ENCODE peak calls at places on chromosomes 16 and 17, in four cellular contexts. C is SK-N-SH, H is GM12878, O is K562. M is an unnamed sample.

GRCh38 chr16:6232060-6232459 is 1100.6 kb upstream of the RBFOX1 start:
- DNase-seq in C (no peak), O (no peak), H (no peak), M (no peak)

GRCh38 chr17:6525111-6525510 is 31.2 kb downstream of the PITPNM3 start:
- DNase-seq in O (no peak), H (no peak), C (no peak), M (no peak)

GRCh38 chr17:58302171-58302918 is 21.6 kb upstream of the MPO start:
- DNase-seq in C (peak), H (no peak), O (no peak), M (no peak)

GRCh38 chr17:32625971-32626370 is 139.2 kb downstream of the CDK5R1 start:
- DNase-seq in C (no peak), O (no peak), H (no peak), M (no peak)

GRCh38 chr16:89828870-89829629 is 775 bp downstream of the SPIRE2 start:
- DNase-seq in H (no peak), O (no peak), C (no peak), M (no peak)

GRCh38 chr16:84482001-84482891 is 22.2 kb downstream of the MEAK7 start:
- DNase-seq in H (no peak), C (peak), O (no peak), M (no peak)

GRCh38 chr16:66658143-66658859 is 38.2 kb downstream of the CMTM4 start:
- DNase-seq in O (no peak), H (no peak), C (no peak), M (no peak)

GRCh38 chr16:89964201-89964600 is 15.6 kb downstream of the DEF8 start:
- DNase-seq in C (no peak), H (no peak), O (no peak), M (no peak)

GRCh38 chr16:51049678-51050378 is 101.2 kb downstream of the SALL1 start:
- DNase-seq in C (no peak), O (peak), H (no peak), M (no peak)

GRCh38 chr17:2871205-2871604 is 75.0 kb downstream of the RAP1GAP2 start:
- DNase-seq in O (no peak), H (no peak), C (no peak), M (no peak)

GRCh38 chr17:79624658-79625478 is 14.0 kb upstream of the RBFOX3 start:
- DNase-seq in C (peak), H (no peak), O (no peak), M (no peak)

GRCh38 chr17:1029196-1029911 is 32.4 kb downstream of the TIMM22 start:
- DNase-seq in O (no peak), C (no peak), H (no peak), M (no peak)

GRCh38 chr17:40325156-40326013 is 16.4 kb downstream of the RARA start:
- DNase-seq in O (no peak), H (no peak), C (no peak), M (no peak)

GRCh38 chr17:78923660-78924453 is 1.3 kb downstream of the TIMP2 start:
- DNase-seq in O (peak), H (no peak), C (peak), M (no peak)

GRCh38 chr17:64781013-64781392 is 118.9 kb upstream of the SMURF2 start:
- DNase-seq in C (peak), H (no peak), O (no peak), M (no peak)

GRCh38 chr17:58092101-58092796 is 9.0 kb downstream of the DYNLL2 start:
- DNase-seq in O (no peak), H (no peak), C (no peak), M (no peak)

GRCh38 chr16:86307518-86307903 is 202.8 kb upstream of the FOXF1 start:
- DNase-seq in O (no peak), H (no peak), C (no peak), M (no peak)

GRCh38 chr17:78677303-78678219 is 100.4 kb upstream of the DNAH17 start:
- DNase-seq in O (no peak), H (no peak), C (no peak), M (peak)

GRCh38 chr17:46773676-46774075 is 44.8 kb downstream of the WNT3 start:
- DNase-seq in H (no peak), C (no peak), O (no peak), M (no peak)

GRCh38 chr16:11871193-11871592 is 19.9 kb upstream of the RSL1D1 start:
- DNase-seq in C (no peak), H (no peak), O (no peak), M (peak)

GRCh38 chr16:3152022-3152272 is 17.1 kb downstream of the ZNF213 start:
- DNase-seq in C (no peak), H (no peak), O (no peak), M (no peak)

GRCh38 chr16:30472328-30472942 is at the start of gene ITGAL:
- DNase-seq in H (peak), C (no peak), O (no peak), M (no peak)

GRCh38 chr16:2963611-2964415 is at the start of gene KREMEN2:
- DNase-seq in H (no peak), O (peak), C (peak), M (peak)

GRCh38 chr17:34979650-34980352 is 511 bp upstream of the LIG3 start:
- DNase-seq in C (no peak), H (no peak), O (no peak), M (peak)

DNA sequence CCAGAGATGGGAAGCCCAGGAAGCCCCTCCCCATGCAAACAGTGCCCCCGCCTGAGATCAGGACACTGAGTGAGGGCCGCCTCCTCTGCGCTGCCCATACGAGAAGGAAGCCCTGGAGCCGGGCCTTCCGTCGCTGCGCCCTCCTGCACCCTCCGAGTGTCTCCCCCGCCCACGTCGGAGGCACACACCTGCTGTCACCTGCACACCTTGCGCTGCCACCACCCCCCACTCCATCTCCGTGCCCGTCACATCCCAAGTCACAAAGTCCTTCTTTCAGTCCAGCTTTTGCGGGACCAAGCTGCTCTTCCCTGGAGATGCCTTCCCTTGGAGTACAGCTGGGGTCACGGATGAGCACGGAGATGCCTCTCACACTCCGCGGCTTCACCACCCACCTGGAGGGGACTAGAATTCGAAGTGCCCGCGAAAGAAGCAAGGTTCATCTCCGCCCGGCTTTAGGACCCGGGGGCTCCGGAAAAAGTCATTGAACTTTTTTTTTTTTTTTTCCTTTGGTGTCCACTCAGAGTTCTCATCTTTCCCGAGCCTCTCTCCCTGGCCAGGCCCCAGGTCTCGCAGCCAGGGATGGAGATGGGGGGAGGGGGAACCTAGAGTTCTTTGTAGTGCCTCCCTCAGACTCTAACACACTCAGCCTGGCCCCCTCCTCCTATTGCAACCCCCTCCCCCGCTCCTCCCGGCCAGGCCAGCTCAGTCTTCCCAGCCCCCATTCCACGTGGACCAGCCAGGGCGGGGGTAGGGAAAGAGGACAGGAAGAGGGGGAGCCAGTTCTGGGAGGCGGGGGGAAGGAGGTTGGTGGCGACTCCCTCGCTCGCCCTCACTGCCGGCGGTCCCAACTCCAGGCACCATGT is at the start of gene FKBP10:
- DNase-seq in O (no peak), C (peak), H (no peak), M (peak)
- TF ChIP-seq CTCF in O (no peak), C (no peak), H (no peak), M (no peak)

GRCh38 chr16:16057102-16057501 is 107.7 kb downstream of the ABCC1 start:
- DNase-seq in H (no peak), C (no peak), O (no peak), M (no peak)

GRCh38 chr16:16051132-16051531 is 101.7 kb downstream of the ABCC1 start:
- DNase-seq in O (no peak), H (no peak), C (no peak), M (no peak)

GRCh38 chr16:16050106-16050505 is 100.7 kb downstream of the ABCC1 start:
- DNase-seq in H (no peak), C (no peak), O (no peak), M (no peak)

GRCh38 chr16:16048904-16049582 is 99.6 kb downstream of the ABCC1 start:
- DNase-seq in H (no peak), O (peak), C (no peak), M (no peak)

GRCh38 chr16:16052916-16053315 is 103.5 kb downstream of the ABCC1 start:
- DNase-seq in O (no peak), H (no peak), C (no peak), M (no peak)
- TF ChIP-seq NFIC in O (no peak), H (no peak), C (no peak), M (no peak)

GRCh38 chr16:20743591-20743990 is 2.0 kb upstream of the THUMPD1 start:
- DNase-seq in C (no peak), O (no peak), H (no peak), M (no peak)

GRCh38 chr16:20744922-20745440 is 3.4 kb upstream of the THUMPD1 start:
- DNase-seq in H (no peak), O (no peak), C (no peak), M (no peak)

GRCh38 chr16:20741555-20742285 is at the start of gene THUMPD1:
- DNase-seq in C (peak), H (peak), O (peak), M (peak)

GRCh38 chr16:20740007-20740883 is 1.4 kb downstream of the THUMPD1 start:
- DNase-seq in O (no peak), H (no peak), C (peak), M (peak)

DNA sequence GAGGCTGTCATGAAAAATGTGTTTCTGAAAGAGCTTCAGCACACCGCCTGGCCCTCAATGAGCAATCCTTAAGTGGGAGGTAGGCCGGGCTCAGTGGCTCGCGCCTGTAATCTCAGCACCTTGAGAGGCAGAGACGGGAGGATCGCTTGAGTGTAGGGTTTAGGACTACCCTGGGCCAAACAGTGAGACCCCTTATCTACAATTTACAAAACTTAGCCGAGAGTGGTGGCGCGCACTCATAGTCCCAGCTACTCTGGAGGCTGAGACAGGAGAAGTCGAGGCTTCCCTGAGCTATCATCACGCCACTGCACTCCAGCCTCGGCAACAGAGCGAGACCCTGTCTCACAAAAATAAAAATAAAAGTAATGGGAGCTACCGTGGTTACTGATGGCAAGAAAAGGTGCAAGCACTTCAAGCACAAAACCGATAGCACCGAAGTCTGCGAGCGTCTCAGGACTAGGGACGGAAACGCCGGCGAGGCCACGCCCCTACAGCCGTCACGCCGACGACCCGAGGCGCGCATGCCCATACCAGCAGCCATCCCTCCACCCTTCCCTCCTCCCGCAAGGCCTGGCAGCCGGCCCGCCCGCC is 622 bp downstream of the THUMPD1 start:
- DNase-seq in C (peak), H (peak), O (peak), M (peak)
- TF ChIP-seq CTCF in C (no peak), H (no peak), O (no peak), M (no peak)

GRCh38 chr17:75721463-75722011 is 278 bp downstream of the ITGB4 start:
- DNase-seq in O (no peak), C (peak), H (no peak), M (no peak)
- TF ChIP-seq NFIC in O (no peak), C (no peak), H (no peak), M (no peak)

GRCh38 chr16:9481749-9482148 is 390.3 kb downstream of the HAPSTR1 start:
- DNase-seq in O (no peak), C (no peak), H (no peak), M (no peak)

GRCh38 chr16:9476744-9477143 is 385.3 kb downstream of the HAPSTR1 start:
- DNase-seq in C (no peak), H (no peak), O (no peak), M (no peak)

GRCh38 chr16:9480503-9480902 is 389.1 kb downstream of the HAPSTR1 start:
- DNase-seq in O (no peak), C (no peak), H (no peak), M (no peak)

GRCh38 chr16:9484436-9484835 is 393.0 kb downstream of the HAPSTR1 start:
- DNase-seq in H (no peak), C (no peak), O (no peak), M (no peak)

DNA sequence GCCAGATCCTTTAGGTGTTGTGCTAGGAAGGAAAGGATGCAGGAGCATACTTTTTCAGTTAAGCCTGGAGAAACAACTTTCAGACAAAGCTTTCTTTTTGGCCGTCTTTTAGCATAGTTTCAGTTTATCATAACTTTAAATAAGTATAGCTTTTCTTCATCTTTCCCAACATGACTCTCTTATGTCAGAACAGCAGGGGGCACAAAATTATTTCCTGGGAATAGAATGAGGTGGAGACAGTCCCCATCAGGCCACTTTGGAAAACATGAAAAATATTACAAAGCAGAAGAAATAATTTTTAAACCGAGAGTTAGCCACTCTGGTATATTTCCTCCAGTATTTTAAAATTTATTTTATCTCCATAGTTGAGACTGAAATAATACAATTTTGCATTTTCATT is 387.6 kb downstream of the HAPSTR1 start:
- DNase-seq in C (no peak), H (no peak), O (peak), M (no peak)
- TF ChIP-seq CTCF in C (no peak), H (no peak), O (peak), M (no peak)

DNA sequence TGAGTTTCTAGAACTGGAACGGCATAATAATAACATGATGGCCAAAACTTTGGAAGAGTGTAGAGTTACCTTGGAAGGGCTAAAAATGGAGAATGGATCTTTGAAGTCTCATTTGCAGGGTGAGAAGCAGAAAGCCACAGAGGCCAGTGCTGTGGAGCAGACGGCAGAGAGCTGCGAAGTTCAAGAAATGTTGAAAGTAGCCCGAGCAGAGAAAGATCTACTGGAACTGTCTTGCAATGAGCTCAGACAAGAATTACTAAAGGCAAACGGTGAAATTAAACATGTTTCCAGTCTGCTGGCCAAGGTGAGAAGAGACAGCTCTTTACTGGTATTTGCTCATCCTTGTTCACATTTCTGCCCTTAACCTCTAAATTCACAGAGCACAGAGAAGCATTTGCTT is 196.4 kb downstream of the SPECC1 start:
- DNase-seq in O (no peak), H (no peak), C (no peak), M (no peak)
- TF ChIP-seq NFIC in O (no peak), H (no peak), C (no peak), M (no peak)

GRCh38 chr17:72594248-72594647 is 473.4 kb downstream of the SOX9 start:
- DNase-seq in O (no peak), H (no peak), C (no peak), M (no peak)
- TF ChIP-seq CTCF in O (no peak), H (no peak), C (no peak), M (no peak)

GRCh38 chr16:22352119-22352518 is 22.3 kb downstream of the CDR2 start:
- DNase-seq in O (no peak), H (no peak), C (no peak), M (no peak)

GRCh38 chr16:22353933-22354541 is 20.4 kb downstream of the CDR2 start:
- DNase-seq in H (no peak), C (no peak), O (no peak), M (peak)

GRCh38 chr16:22352726-22353125 is 21.7 kb downstream of the CDR2 start:
- DNase-seq in C (no peak), O (no peak), H (no peak), M (no peak)

GRCh38 chr16:22355487-22355908 is 18.9 kb downstream of the CDR2 start:
- DNase-seq in H (peak), O (no peak), C (no peak), M (no peak)

GRCh38 chr16:22353188-22353919 is 21.1 kb downstream of the CDR2 start:
- DNase-seq in H (peak), C (no peak), O (no peak), M (peak)
- TF ChIP-seq NFIC in H (no peak), C (no peak), O (no peak), M (peak)

GRCh38 chr16:513950-514349 is 13.6 kb upstream of the CAPN15 start:
- DNase-seq in C (no peak), H (no peak), O (no peak), M (no peak)
- TF ChIP-seq CTCF in C (no peak), H (no peak), O (no peak), M (no peak)

GRCh38 chr17:48472485-48473281 is 42.7 kb upstream of the SKAP1 start:
- DNase-seq in H (no peak), C (no peak), O (no peak), M (no peak)
- TF ChIP-seq NFIC in H (no peak), C (no peak), O (no peak), M (no peak)